ENCODE peak calls at places on chromosomes 11 and 22, in five cellular contexts. R is neural progenitor cell, O is left ventricle myocardium inferior, I is astrocyte of the spinal cord, G is A549. K is an unnamed sample.

GRCh38 chr11:2534131-2534956 is 89.5 kb downstream of the KCNQ1 start:
- DNase-seq in R (no peak), O (peak), I (no peak), G (no peak), K (no peak)

GRCh38 chr11:10858505-10859360 is 880 bp upstream of the ZBED5 start:
- DNase-seq in R (peak), O (peak), I (no peak), G (no peak), K (peak)

GRCh38 chr11:73218106-73218829 is at the start of gene P2RY2:
- DNase-seq in R (peak), O (peak), I (no peak), G (peak), K (peak)

GRCh38 chr22:26342719-26343449 is 86.2 kb upstream of the ASPHD2 start:
- DNase-seq in R (no peak), O (no peak), I (no peak), G (no peak), K (peak)

GRCh38 chr11:85299247-85299646 is 327.9 kb downstream of the DLG2 start:
- DNase-seq in R (no peak), O (no peak), I (peak), G (peak), K (peak)

GRCh38 chr22:20843501-20843900 is 15.1 kb downstream of the PI4KA start:
- DNase-seq in R (no peak), O (no peak), I (no peak), G (no peak), K (no peak)

GRCh38 chr11:59114344-59114743 is 7.3 kb downstream of the FAM111B start:
- DNase-seq in R (no peak), O (no peak), I (no peak), G (no peak), K (no peak)

GRCh38 chr22:27842994-27843431 is 41.5 kb upstream of the MN1 start:
- DNase-seq in R (no peak), O (no peak), I (no peak), G (no peak), K (peak)

GRCh38 chr11:130403301-130403804 is 25.1 kb downstream of the ADAMTS8 start:
- DNase-seq in R (no peak), O (peak), I (peak), G (no peak), K (peak)

GRCh38 chr11:68002943-68003845 is 703 bp downstream of the UNC93B1 start:
- DNase-seq in R (peak), O (no peak), I (no peak), G (no peak), K (no peak)

GRCh38 chr11:77090373-77091111 is 12.1 kb upstream of the OMP start:
- DNase-seq in R (no peak), O (peak), I (no peak), G (no peak), K (no peak)

GRCh38 chr11:3989891-3990290 is 104.7 kb upstream of the RRM1 start:
- DNase-seq in R (no peak), O (no peak), I (no peak), G (no peak), K (no peak)

GRCh38 chr22:47196881-47197701 is 434.6 kb downstream of the TBC1D22A start:
- DNase-seq in R (no peak), O (no peak), I (no peak), G (no peak), K (no peak)

GRCh38 chr11:65663634-65664200 is 1.0 kb upstream of the RELA start:
- DNase-seq in R (peak), O (peak), I (no peak), G (peak), K (peak)

GRCh38 chr22:19723990-19724827 is 870 bp downstream of the GP1BB start:
- DNase-seq in R (peak), O (no peak), I (no peak), G (no peak), K (no peak)

GRCh38 chr22:40679964-40680818 is 907 bp downstream of the MCHR1 start:
- DNase-seq in R (peak), O (no peak), I (no peak), G (no peak), K (peak)

GRCh38 chr11:60363542-60364525 is 14.5 kb upstream of the MS4A7 start:
- DNase-seq in R (peak), O (no peak), I (peak), G (peak), K (peak)

GRCh38 chr11:69371731-69372588 is 78.0 kb downstream of the MYEOV start:
- DNase-seq in R (no peak), O (peak), I (no peak), G (no peak), K (no peak)

GRCh38 chr11:75668508-75669297 is at the start of gene MAP6:
- DNase-seq in R (peak), O (peak), I (peak), G (peak), K (no peak)

GRCh38 chr11:117591316-117592039 is 205.5 kb downstream of the DSCAML1 start:
- DNase-seq in R (no peak), O (no peak), I (no peak), G (no peak), K (no peak)

GRCh38 chr11:65787649-65788622 is 1.1 kb downstream of the OVOL1 start:
- DNase-seq in R (peak), O (no peak), I (no peak), G (no peak), K (no peak)

GRCh38 chr11:95750101-95750500 is 39.5 kb downstream of the FAM76B start:
- DNase-seq in R (no peak), O (no peak), I (no peak), G (no peak), K (no peak)

GRCh38 chr11:1879941-1880720 is 11.6 kb downstream of the PRR33 start:
- DNase-seq in R (no peak), O (peak), I (peak), G (no peak), K (no peak)

GRCh38 chr11:33735426-33736147 is 636 bp downstream of the CD59 start:
- DNase-seq in R (peak), O (peak), I (peak), G (no peak), K (peak)

GRCh38 chr11:64268687-64269379 is 15.6 kb downstream of the BAD start:
- DNase-seq in R (peak), O (peak), I (peak), G (no peak), K (peak)

GRCh38 chr22:32660292-32660691 is 141.2 kb upstream of the TIMP3 start:
- DNase-seq in R (peak), O (peak), I (peak), G (peak), K (peak)

GRCh38 chr11:119975561-119976152 is 162.3 kb downstream of the TRIM29 start:
- DNase-seq in R (peak), O (peak), I (no peak), G (no peak), K (no peak)

GRCh38 chr11:120208777-120209176 is 2.1 kb upstream of the OAF start:
- DNase-seq in R (no peak), O (no peak), I (peak), G (peak), K (peak)

GRCh38 chr11:8068605-8069221 is 12.3 kb upstream of the TUB start:
- DNase-seq in R (no peak), O (peak), I (peak), G (peak), K (peak)

GRCh38 chr11:44621140-44621681 is 55.7 kb downstream of the CD82 start:
- DNase-seq in R (peak), O (peak), I (peak), G (peak), K (peak)

GRCh38 chr11:96265236-96265737 is 77.7 kb downstream of the MAML2 start:
- DNase-seq in R (no peak), O (no peak), I (no peak), G (no peak), K (no peak)

GRCh38 chr22:17501679-17502285 is 61.5 kb upstream of the SLC25A18 start:
- DNase-seq in R (peak), O (no peak), I (peak), G (peak), K (peak)

DNA sequence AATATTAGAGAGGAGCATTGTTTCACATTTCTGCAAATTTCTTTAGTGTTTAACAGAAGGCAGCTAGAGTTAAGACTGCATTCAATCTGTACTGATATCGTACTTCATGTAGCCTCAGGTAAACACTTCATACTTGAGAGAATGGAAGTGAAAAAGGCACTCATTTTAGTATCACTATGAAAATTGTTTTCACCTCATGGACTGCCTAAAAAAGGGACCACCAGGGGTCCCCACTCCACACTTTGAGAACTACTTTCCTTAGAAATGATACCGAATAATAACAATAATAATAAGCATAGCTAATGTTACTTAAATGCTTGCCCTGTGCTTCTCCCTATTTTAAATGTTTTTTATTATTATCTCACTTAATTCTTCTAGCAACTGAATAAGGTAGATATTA is 95.1 kb downstream of the BLID start:
- DNase-seq in R (no peak), O (no peak), I (no peak), G (no peak), K (no peak)
- TF ChIP-seq CTCF in R (peak), O (peak), I (peak), G (peak), K (peak)

GRCh38 chr22:36329217-36330078 is 58.3 kb downstream of the MYH9 start:
- DNase-seq in R (peak), O (peak), I (peak), G (peak), K (peak)

GRCh38 chr22:36328635-36329216 is 59.0 kb downstream of the MYH9 start:
- DNase-seq in R (no peak), O (peak), I (peak), G (peak), K (peak)

GRCh38 chr22:36331306-36331911 is 56.4 kb downstream of the MYH9 start:
- DNase-seq in R (no peak), O (peak), I (peak), G (peak), K (peak)

GRCh38 chr22:36330655-36331305 is 57.0 kb downstream of the MYH9 start:
- DNase-seq in R (no peak), O (peak), I (peak), G (no peak), K (peak)

GRCh38 chr22:36330127-36330526 is 57.6 kb downstream of the MYH9 start:
- DNase-seq in R (no peak), O (no peak), I (no peak), G (no peak), K (no peak)
- H3K4me3 ChIP-seq in R (no peak), O (peak), I (no peak), G (no peak), K (no peak)

GRCh38 chr22:37817705-37818311 is 5.4 kb upstream of the GALR3 start:
- DNase-seq in R (peak), O (peak), I (peak), G (peak), K (peak)

GRCh38 chr22:37819100-37819433 is 4.1 kb upstream of the GALR3 start:
- DNase-seq in R (no peak), O (no peak), I (no peak), G (no peak), K (no peak)

GRCh38 chr22:37820350-37820749 is 2.8 kb upstream of the GALR3 start:
- DNase-seq in R (no peak), O (no peak), I (no peak), G (no peak), K (no peak)

GRCh38 chr22:37816543-37817180 is 6.5 kb upstream of the GALR3 start:
- DNase-seq in R (no peak), O (no peak), I (no peak), G (no peak), K (no peak)

DNA sequence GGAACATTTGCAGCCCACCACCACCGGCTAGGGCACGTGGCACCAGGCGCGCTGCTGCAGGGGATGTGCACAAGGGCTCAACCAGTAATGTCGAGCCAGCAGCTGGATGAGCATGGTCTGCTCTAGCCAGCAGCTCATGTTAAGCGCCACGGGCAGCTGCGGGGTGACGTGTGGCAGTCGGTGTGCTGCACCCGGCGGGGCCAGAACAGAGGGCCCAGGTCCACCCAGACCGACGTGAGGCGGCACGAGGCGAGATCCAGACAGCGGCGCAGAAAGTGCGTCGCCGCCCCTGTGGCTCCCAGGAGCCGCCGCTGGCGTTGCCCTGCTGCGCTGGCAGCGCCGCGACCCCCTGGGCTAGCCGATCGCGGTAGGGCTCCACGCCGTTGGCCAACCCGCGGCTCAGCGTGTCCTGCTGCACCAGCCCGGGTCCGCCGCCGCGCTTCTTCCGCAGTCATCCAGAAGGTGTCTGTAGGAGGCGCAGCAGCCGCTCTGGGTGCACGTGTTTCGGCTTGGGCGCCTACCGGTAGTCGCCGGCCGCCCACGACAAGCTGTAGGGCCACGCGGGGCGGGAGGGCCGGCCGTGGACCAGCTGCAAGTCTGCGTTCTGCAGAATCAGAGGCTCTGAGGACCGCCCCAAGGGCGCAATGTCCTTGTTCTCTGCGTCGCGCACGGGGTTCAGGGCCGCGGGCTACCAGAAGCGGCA is 4.6 kb upstream of the GALR3 start:
- DNase-seq in R (peak), O (peak), I (peak), G (no peak), K (no peak)
- TF ChIP-seq CTCF in R (peak), O (peak), I (peak), G (no peak), K (peak)

GRCh38 chr11:9853929-9854557 is 190.2 kb downstream of the SWAP70 start:
- DNase-seq in R (no peak), O (no peak), I (no peak), G (no peak), K (peak)

GRCh38 chr11:9850224-9850895 is 186.5 kb downstream of the SWAP70 start:
- DNase-seq in R (no peak), O (no peak), I (no peak), G (no peak), K (peak)

GRCh38 chr11:9849384-9849783 is 185.5 kb downstream of the SWAP70 start:
- DNase-seq in R (no peak), O (no peak), I (no peak), G (no peak), K (no peak)

GRCh38 chr11:9851366-9851765 is 187.5 kb downstream of the SWAP70 start:
- DNase-seq in R (no peak), O (no peak), I (peak), G (no peak), K (peak)

GRCh38 chr11:9852465-9852864 is 188.6 kb downstream of the SWAP70 start:
- DNase-seq in R (no peak), O (no peak), I (peak), G (no peak), K (no peak)
- H3K4me3 ChIP-seq in R (no peak), O (no peak), I (no peak), G (no peak), K (no peak)

GRCh38 chr22:22943521-22944267 is 56.1 kb downstream of the IGLL5 start:
- DNase-seq in R (no peak), O (no peak), I (no peak), G (no peak), K (no peak)
- TF ChIP-seq CTCF in R (no peak), O (no peak), I (no peak), G (no peak), K (no peak)

GRCh38 chr22:46076651-46077339 is 73.5 kb upstream of the PPARA start:
- DNase-seq in R (no peak), O (peak), I (no peak), G (no peak), K (peak)

GRCh38 chr22:46079861-46080821 is 70.2 kb upstream of the PPARA start:
- DNase-seq in R (no peak), O (peak), I (peak), G (no peak), K (peak)

GRCh38 chr22:46077669-46078099 is 72.6 kb upstream of the PPARA start:
- DNase-seq in R (no peak), O (peak), I (no peak), G (no peak), K (peak)

GRCh38 chr22:46079093-46079860 is 71.0 kb upstream of the PPARA start:
- DNase-seq in R (no peak), O (peak), I (no peak), G (no peak), K (no peak)

GRCh38 chr22:46078241-46079092 is 71.9 kb upstream of the PPARA start:
- DNase-seq in R (no peak), O (peak), I (no peak), G (no peak), K (peak)
- H3K4me3 ChIP-seq in R (no peak), O (peak), I (peak), G (peak), K (peak)

K was measured in AG10803.